ENCODE peak calls at places on chromosomes 5 and 9, in six cellular contexts. S is endothelial cell of umbilical vein, K is kidney epithelial cell, J is MM.1S, I is heart right ventricle, C is choroid plexus epithelial cell. D is an unnamed sample.

GRCh38 chr5:125411163-125412050 is 665.0 kb upstream of the ZNF608 start:
- DNase-seq in S (no peak), K (no peak), J (peak), I (no peak), C (peak), D (peak)

GRCh38 chr5:60668715-60669304 is 31.2 kb downstream of the DEPDC1B start:
- DNase-seq in S (peak), K (no peak), J (peak), I (no peak), C (peak), D (no peak)

GRCh38 chr9:95076696-95077052 is 240.8 kb downstream of the FANCC start:
- DNase-seq in S (no peak), K (no peak), J (no peak), I (no peak), C (no peak), D (no peak)

GRCh38 chr5:95564450-95564849 is 9.5 kb downstream of the ARSK start:
- DNase-seq in S (no peak), K (no peak), J (no peak), I (no peak), C (peak), D (no peak)

GRCh38 chr9:6931913-6932312 is 174.1 kb downstream of the KDM4C start:
- DNase-seq in S (no peak), K (peak), J (no peak), I (no peak), C (peak), D (peak)

GRCh38 chr5:95759634-95760033 is 28.5 kb downstream of the RHOBTB3 start:
- DNase-seq in S (peak), K (peak), J (no peak), I (no peak), C (peak), D (no peak)

GRCh38 chr5:428754-429452 is 14.1 kb upstream of the EXOC3 start:
- DNase-seq in S (no peak), K (no peak), J (no peak), I (no peak), C (no peak), D (no peak)

GRCh38 chr9:116524778-116525470 is 162.2 kb upstream of the TRIM32 start:
- DNase-seq in S (no peak), K (no peak), J (no peak), I (no peak), C (no peak), D (no peak)

GRCh38 chr9:114538241-114538640 is 33.0 kb upstream of the WHRN start:
- DNase-seq in S (no peak), K (no peak), J (peak), I (no peak), C (peak), D (no peak)

GRCh38 chr5:125865166-125865815 is 557.9 kb upstream of the GRAMD2B start:
- DNase-seq in S (no peak), K (no peak), J (no peak), I (no peak), C (peak), D (no peak)

GRCh38 chr9:28121353-28121752 is 548.1 kb upstream of the C9orf72 start:
- DNase-seq in S (peak), K (no peak), J (no peak), I (no peak), C (no peak), D (no peak)

GRCh38 chr9:89941875-89942274 is 337.1 kb downstream of the GADD45G start:
- DNase-seq in S (no peak), K (peak), J (peak), I (no peak), C (peak), D (no peak)

GRCh38 chr5:58455495-58455894 is 4.4 kb downstream of the PLK2 start:
- DNase-seq in S (peak), K (no peak), J (no peak), I (no peak), C (no peak), D (no peak)

GRCh38 chr5:58457040-58457439 is 2.8 kb downstream of the PLK2 start:
- DNase-seq in S (peak), K (no peak), J (no peak), I (no peak), C (no peak), D (no peak)

GRCh38 chr5:58455066-58455465 is 4.8 kb downstream of the PLK2 start:
- DNase-seq in S (peak), K (no peak), J (no peak), I (no peak), C (no peak), D (no peak)

GRCh38 chr5:58456486-58456885 is 3.4 kb downstream of the PLK2 start:
- DNase-seq in S (peak), K (no peak), J (no peak), I (no peak), C (no peak), D (no peak)

DNA sequence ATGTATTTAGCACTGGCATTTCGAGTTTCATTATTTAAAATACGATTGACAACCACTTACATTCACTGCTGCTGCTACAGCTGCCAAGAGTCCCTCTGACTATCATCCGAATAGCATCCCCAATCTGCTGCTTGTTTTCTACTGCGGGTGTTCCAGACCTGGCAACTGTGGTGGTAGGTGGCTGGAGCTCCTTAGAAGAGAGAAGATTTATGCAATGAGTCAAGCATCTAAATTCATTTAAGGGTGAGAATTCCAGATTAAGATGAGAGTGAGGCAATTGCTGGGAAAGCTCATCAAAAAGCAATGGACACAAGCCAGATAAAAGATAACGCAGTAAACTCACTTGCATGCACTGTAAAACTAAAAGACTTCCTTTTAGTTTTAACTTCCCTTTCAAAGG is 3.9 kb downstream of the PLK2 start:
- DNase-seq in S (peak), K (no peak), J (no peak), I (no peak), C (no peak), D (no peak)
- H3K4me3 ChIP-seq in S (peak), K (peak), J (no peak), I (peak), C (peak), D (no peak)

GRCh38 chr5:111280282-111280901 is 56.2 kb downstream of the CAMK4 start:
- DNase-seq in S (no peak), K (no peak), J (no peak), I (no peak), C (no peak), D (no peak)

GRCh38 chr5:111278824-111279504 is 54.8 kb downstream of the CAMK4 start:
- DNase-seq in S (peak), K (no peak), J (peak), I (peak), C (peak), D (peak)

GRCh38 chr5:111277061-111277460 is 52.9 kb downstream of the CAMK4 start:
- DNase-seq in S (no peak), K (no peak), J (no peak), I (no peak), C (no peak), D (no peak)

DNA sequence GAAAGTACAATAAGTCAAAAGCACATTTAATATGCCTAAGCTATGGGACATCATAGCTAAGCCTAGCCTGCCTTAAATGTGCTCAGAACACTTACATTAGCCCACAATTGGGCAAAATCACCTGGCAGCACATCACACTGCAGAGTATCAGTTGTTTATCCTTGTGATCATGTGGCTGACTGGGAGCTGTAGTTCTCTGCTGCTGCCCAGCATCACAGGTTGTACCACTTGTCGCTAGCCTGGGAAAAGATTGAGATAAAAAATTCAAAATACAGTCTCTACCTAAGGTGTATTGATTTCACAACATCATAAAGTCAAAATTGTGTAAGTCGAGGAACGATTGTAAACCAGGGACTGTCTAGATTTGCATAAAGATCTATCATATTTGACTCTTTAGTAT is 58.6 kb downstream of the CAMK4 start:
- DNase-seq in S (no peak), K (no peak), J (no peak), I (no peak), C (no peak), D (no peak)
- H3K4me3 ChIP-seq in S (no peak), K (no peak), J (no peak), I (no peak), C (no peak), D (no peak)

GRCh38 chr5:3564136-3564535 is 31.5 kb upstream of the IRX1 start:
- DNase-seq in S (no peak), K (no peak), J (no peak), I (no peak), C (no peak), D (no peak)

GRCh38 chr5:3564827-3565560 is 30.6 kb upstream of the IRX1 start:
- DNase-seq in S (no peak), K (no peak), J (no peak), I (no peak), C (no peak), D (no peak)
- H3K4me3 ChIP-seq in S (no peak), K (no peak), J (no peak), I (no peak), C (no peak), D (no peak)

GRCh38 chr5:88145603-88146467 is 122.8 kb downstream of the TMEM161B start:
- DNase-seq in S (no peak), K (no peak), J (no peak), I (no peak), C (no peak), D (no peak)
- H3K4me3 ChIP-seq in S (no peak), K (no peak), J (no peak), I (peak), C (peak), D (no peak)

DNA sequence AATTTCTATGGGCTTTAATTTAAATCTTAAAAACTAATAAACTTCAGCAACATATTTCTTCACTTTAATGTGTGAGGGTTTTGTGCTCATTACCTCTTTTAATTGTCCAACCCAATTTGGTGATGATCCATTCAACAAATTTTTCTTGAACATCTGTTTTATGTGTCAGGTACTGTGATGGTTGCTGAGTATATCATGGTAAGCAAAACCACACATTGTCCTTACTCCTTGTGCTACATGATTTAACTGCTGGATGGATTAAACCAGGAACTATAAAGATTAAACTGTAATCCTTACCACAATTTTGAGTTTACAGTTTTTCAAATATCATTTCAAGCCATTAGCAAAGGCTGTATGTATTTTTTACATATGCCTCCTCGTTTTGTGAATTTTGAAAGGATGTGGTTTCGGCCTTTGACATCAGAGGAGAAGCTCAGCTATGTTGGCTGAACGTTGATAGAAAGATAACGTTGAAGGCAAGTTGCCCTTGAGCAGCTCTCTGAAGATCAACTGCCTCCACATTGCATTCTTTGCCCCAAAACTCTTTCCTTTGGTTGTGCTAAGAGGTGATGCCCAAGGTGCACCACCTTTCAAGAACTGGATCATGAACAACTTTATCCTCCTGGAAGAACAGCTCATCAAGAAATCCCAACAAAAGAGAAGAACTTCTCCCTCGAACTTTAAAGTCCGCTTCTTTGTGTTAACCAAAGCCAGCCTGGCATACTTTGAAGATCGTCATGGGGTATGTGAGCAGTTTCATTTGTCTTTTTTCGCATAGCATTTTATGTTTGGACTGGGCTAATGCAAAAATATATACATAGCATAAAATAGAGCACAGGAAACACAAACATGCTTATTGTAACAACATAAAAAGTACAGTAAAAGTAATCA is at the start of gene ITK:
- DNase-seq in S (no peak), K (no peak), J (no peak), I (no peak), C (no peak), D (no peak)
- H3K4me3 ChIP-seq in S (no peak), K (no peak), J (no peak), I (no peak), C (no peak), D (no peak)

DNA sequence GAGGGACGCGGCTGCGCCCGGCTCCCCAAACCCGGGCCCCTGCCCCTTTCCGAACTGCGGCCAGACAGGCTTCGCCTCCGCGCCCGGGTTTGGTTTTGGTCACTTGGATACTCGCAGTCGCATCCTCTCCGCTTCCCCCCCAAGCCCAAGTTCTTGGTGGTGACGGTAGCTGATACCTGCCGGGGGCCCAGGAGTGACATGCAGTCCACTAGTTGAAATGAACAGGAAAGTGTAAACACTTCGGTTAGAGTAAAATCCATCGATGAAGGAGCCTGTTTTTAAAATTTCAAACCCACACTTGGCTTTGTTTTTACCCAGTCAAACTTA is 701 bp downstream of the CNTLN start:
- DNase-seq in S (peak), K (no peak), J (peak), I (no peak), C (no peak), D (no peak)
- H3K4me3 ChIP-seq in S (peak), K (peak), J (peak), I (peak), C (peak), D (peak)

GRCh38 chr5:161314033-161314432 is 232.5 kb downstream of the GABRB2 start:
- DNase-seq in S (no peak), K (no peak), J (no peak), I (no peak), C (no peak), D (peak)

GRCh38 chr5:161311965-161312364 is 234.6 kb downstream of the GABRB2 start:
- DNase-seq in S (no peak), K (no peak), J (no peak), I (no peak), C (no peak), D (no peak)

GRCh38 chr5:161311141-161311708 is 235.3 kb downstream of the GABRB2 start:
- DNase-seq in S (no peak), K (no peak), J (peak), I (no peak), C (no peak), D (no peak)

DNA sequence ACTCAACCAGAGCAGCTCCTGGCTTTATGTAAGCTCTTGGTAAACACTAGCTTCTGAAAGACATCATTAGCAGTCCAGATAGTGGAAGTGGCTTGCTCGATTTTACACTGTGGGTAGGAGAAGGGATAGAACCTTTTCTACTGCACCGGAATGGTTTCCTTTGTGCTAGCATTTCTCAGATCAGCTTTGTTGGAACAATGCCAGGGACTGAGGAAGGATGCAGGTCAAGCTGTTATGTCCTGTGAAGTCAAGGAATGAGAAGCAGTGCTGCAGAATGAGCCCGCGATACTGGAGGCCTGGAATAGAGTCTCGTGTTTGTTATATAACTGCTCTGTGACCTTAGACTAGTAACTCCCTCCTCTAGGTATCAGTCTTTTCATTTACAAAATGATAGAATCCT is 233.6 kb downstream of the GABRB2 start:
- DNase-seq in S (no peak), K (no peak), J (no peak), I (no peak), C (no peak), D (no peak)
- H3K4me3 ChIP-seq in S (no peak), K (no peak), J (no peak), I (no peak), C (no peak), D (no peak)

DNA sequence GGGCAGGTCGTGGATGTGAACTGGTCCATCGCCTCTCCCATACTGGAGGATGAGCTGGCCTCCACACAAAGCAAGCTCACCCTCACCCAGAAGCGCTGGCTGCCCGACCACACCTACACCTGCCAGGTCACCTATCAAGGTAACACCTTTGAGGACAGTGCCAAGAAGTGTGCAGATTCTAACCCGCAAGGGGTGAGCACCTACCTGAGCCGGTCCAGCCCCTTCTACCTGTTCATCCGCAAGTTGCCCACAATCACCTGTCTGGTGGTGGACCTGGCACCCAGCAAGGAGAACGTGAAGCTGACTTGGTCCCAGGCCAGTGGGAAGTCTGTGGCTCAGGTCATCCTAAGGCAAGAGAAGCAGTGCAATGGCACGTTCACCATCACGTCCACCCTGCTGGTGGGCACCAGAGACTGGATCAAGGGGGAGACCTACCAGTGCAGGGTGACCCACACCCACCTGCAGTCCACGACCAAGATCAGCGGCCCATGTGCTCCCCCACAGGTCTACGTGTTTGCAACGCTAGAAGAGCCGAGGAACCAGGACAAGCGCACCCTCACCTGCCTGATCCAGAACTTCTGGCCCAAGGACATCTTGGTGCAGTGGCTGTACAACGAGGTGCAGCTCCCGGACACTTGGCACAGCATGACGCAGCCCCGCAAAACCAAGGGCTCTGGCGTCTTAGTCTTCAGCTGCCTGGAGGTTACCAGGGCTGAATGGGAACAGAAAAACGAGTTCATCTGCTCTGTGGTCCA is 71.3 kb downstream of the INSL6 start:
- DNase-seq in S (no peak), K (no peak), J (no peak), I (no peak), C (no peak), D (no peak)
- H3K4me3 ChIP-seq in S (no peak), K (no peak), J (no peak), I (no peak), C (no peak), D (no peak)